ENCODE peak calls at places on chromosomes 16 and 17, in six cellular contexts. Q is mammary epithelial cell, O is foreskin fibroblast, I is lower leg skin, G is pancreas, H is mucosa of descending colon. M is an unnamed sample.

GRCh38 chr17:66343531-66344078 is 41.2 kb downstream of the PRKCA start:
- DNase-seq in O (peak; percentile 30), G (no peak), H (no peak), Q (no peak), I (no peak), M (no peak)

GRCh38 chr16:67433131-67433719 is 2.3 kb downstream of the HSD11B2 start:
- DNase-seq in Q (no peak), G (no peak), I (no peak), O (no peak), H (no peak), M (no peak)

GRCh38 chr16:85221081-85221809 is 109.0 kb upstream of the CIBAR2 start:
- DNase-seq in H (no peak), Q (no peak), G (no peak), I (no peak), O (no peak), M (no peak)

GRCh38 chr16:56192644-56192960 is 1.3 kb downstream of the GNAO1 start:
- DNase-seq in Q (no peak), G (no peak), I (no peak), H (no peak), O (no peak), M (no peak)

GRCh38 chr16:1688807-1689560 is 10.9 kb downstream of the JPT2 start:
- DNase-seq in O (no peak), H (no peak), Q (peak; percentile 96), I (no peak), G (peak; percentile 51), M (no peak)

GRCh38 chr17:81910840-81911276 is 341 bp downstream of the PCYT2 start:
- DNase-seq in Q (no peak), O (no peak), I (no peak), G (no peak), H (no peak), M (no peak)

GRCh38 chr16:31118223-31119155 is 1.0 kb downstream of the KAT8 start:
- DNase-seq in G (peak; percentile 26), I (no peak), Q (peak; percentile 97), H (no peak), O (peak; percentile 76), M (no peak)

GRCh38 chr16:48963901-48964615 is 317.6 kb downstream of the CBLN1 start:
- DNase-seq in Q (peak; percentile 89), H (no peak), O (peak; percentile 83), G (no peak), I (no peak), M (peak; percentile 80)

GRCh38 chr17:44913676-44914075 is 1.6 kb downstream of the GFAP start:
- DNase-seq in Q (no peak), O (no peak), G (no peak), I (no peak), H (no peak), M (no peak)

GRCh38 chr17:79446347-79446746 is 164.5 kb downstream of the RBFOX3 start:
- DNase-seq in H (no peak), Q (no peak), O (no peak), G (no peak), I (no peak), M (no peak)

GRCh38 chr17:19719365-19720209 is 3.2 kb upstream of the SLC47A2 start:
- DNase-seq in Q (peak; percentile 88), O (no peak), I (no peak), G (no peak), H (no peak), M (no peak)

GRCh38 chr17:6796887-6797490 is 21.0 kb downstream of the FBXO39 start:
- DNase-seq in H (no peak), Q (peak; percentile 94), O (peak; percentile 22), G (no peak), I (no peak), M (no peak)

GRCh38 chr16:85649411-85649977 is 36.4 kb downstream of the GSE1 start:
- DNase-seq in Q (no peak), G (no peak), I (no peak), O (no peak), H (no peak), M (no peak)

GRCh38 chr16:80105160-80105559 is 435.6 kb upstream of the DYNLRB2 start:
- DNase-seq in O (no peak), Q (peak; percentile 96), G (no peak), H (no peak), I (no peak), M (no peak)

GRCh38 chr16:84617068-84617630 is 729 bp downstream of the COTL1 start:
- DNase-seq in G (no peak), I (no peak), Q (peak; percentile 48), H (peak; percentile 80), O (no peak), M (no peak)

GRCh38 chr16:57389087-57389468 is 15.5 kb upstream of the CCL17 start:
- DNase-seq in Q (no peak), H (no peak), I (no peak), O (no peak), G (no peak), M (no peak)

GRCh38 chr16:23290189-23291062 is 11.7 kb upstream of the SCNN1B start:
- DNase-seq in O (no peak), G (no peak), H (no peak), Q (peak; percentile 50), I (no peak), M (no peak)

DNA sequence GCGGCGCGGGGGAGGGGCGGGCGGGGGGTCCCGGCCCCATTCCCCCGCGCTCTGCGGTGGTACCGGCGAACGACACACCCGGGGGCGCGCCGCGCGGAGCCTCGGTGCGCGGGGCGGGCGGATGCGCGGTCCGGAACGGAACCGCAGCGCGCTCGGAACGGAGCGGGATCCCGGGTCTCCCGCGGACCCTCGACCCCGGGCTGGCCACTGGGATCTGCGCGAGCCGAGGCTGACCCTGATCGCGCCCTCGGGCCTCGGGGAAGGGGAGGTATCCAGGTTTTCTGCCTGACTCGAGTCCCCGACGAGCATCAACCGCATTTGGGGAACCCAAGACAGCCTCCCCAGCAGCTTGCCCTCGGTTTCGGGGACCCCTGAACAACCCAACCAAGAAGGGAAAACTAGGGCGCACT is 361 bp downstream of the BEAN1 start:
- DNase-seq in O (no peak), G (no peak), H (no peak), Q (no peak), I (no peak), M (no peak)
- H3K4me3 ChIP-seq in O (peak overlapping the region; percentile 31), G (peak overlapping the region; percentile 51), H (no peak overlapping the region), Q (peak overlapping the region; percentile 47), I (peak overlapping the region; percentile 4), M (no peak overlapping the region)

DNA sequence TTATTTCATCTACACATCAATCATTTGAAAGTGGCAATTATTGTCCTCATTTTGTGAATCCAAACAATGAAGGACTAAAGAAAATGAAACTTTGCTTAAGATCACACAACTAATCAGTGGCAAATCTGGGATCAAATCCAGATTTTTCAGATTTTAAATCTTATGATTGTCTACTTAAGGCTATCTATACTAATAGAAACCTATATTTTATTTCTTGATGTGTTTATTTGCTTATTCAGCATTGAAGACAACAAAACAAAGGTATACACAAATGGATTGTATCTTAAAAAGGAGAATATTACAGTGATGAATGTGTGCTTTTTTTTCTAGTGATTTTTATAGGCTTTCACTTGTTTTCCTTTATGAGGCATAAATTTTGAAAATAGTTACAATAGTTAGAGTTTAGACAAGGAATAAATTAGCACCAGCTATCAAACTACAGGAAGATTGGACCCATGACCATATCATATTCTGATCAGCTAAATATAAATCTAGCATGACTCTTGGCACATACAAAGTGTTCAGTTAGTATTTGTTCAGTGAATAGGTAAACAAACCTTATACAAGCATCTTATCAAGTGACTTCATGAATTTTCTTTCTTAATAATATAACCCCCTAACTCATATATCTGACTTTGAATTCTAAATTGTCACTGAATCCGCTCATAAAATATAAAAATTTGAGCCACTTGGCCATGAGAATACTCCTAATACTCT is 20.5 kb downstream of the VMP1 start:
- DNase-seq in I (no peak), O (no peak), H (no peak), G (no peak), Q (no peak), M (no peak)
- TF ChIP-seq CTCF in I (no peak), O (no peak), H (no peak), G (no peak), Q (no peak), M (no peak)

GRCh38 chr17:40433551-40434384 is 9.5 kb upstream of the IGFBP4 start:
- DNase-seq in O (no peak), Q (no peak), G (no peak), I (no peak), H (no peak), M (no peak)
- H3K4me3 ChIP-seq in O (no peak overlapping the region), Q (no peak overlapping the region), G (no peak overlapping the region), I (no peak overlapping the region), H (no peak overlapping the region), M (no peak overlapping the region)

DNA sequence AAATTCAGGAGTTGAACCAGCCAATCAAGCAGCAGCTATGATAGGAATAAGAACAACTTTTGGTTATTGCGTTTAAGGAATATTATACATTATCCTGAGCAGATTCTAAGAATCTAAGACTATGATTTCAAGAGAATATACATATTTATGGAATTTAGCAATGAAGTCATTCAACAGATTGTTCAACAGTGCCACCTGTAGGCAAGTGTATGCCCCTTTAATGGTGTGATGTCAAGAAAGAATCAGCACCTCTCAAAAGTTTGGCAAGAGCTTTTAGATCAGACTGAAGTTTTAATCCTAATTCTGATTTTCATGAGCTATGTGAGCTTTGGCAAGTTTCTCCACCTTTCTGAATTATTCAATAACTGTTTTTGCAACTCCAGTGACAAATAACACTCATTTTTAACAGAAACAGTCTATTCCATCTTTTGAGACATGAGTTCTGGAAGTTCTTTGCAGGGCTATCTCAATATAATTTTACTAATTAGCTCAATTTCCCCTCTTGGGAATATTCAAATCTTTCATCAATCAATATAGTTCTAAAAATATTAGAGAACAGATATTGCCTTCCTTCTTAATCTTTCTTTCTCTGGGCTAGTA is 474.3 kb upstream of the TOM1L1 start:
- DNase-seq in H (no peak), G (no peak), Q (peak; percentile 46), I (no peak), O (no peak), M (no peak)
- TF ChIP-seq CTCF in H (no peak), G (no peak), Q (peak; percentile 83), I (no peak), O (no peak), M (no peak)

GRCh38 chr17:4738136-4739121 is 1.2 kb upstream of the ZMYND15 start:
- DNase-seq in H (no peak), G (no peak), Q (peak; percentile 88), I (no peak), O (no peak), M (no peak)
- H3K4me3 ChIP-seq in H (peak overlapping the region; percentile 25), G (peak overlapping the region; percentile 89), Q (peak overlapping the region; percentile 69), I (peak overlapping the region; percentile 75), O (peak overlapping the region; percentile 62), M (peak overlapping the region; percentile 59)